ENCODE peak calls at places on chromosomes 11 and 22, in four cellular contexts. X is breast epithelium, Y is sigmoid colon, B is tibial nerve. M is an unnamed sample. For H3K4me1, the result is how much of the 10 kb centered on the place peaks cover.

GRCh38 chr11:373716-374551 is 4.6 kb downstream of the B4GALNT4 start:
- DNase-seq in X (no peak), Y (no peak), B (no peak), M (peak)

GRCh38 chr22:26259510-26259909 is 90.2 kb downstream of the SEZ6L start:
- DNase-seq in X (no peak), Y (no peak), B (no peak), M (no peak)

GRCh38 chr11:35796542-35796941 is 134.0 kb downstream of the TRIM44 start:
- DNase-seq in X (no peak), Y (no peak), B (no peak), M (no peak)

GRCh38 chr11:34610324-34611041 is 10.4 kb upstream of the EHF start:
- DNase-seq in X (no peak), Y (no peak), B (no peak), M (no peak)

GRCh38 chr11:121112498-121113455 is 11.7 kb downstream of the TECTA start:
- DNase-seq in X (peak), Y (peak), B (peak), M (peak)

GRCh38 chr11:828501-829115 is 889 bp downstream of the CRACR2B start:
- DNase-seq in X (no peak), Y (no peak), B (no peak), M (no peak)

GRCh38 chr22:49769691-49770315 is 57.9 kb downstream of the BRD1 start:
- DNase-seq in X (no peak), Y (peak), B (no peak), M (peak)

GRCh38 chr22:37197451-37198289 is 9.6 kb upstream of the C1QTNF6 start:
- DNase-seq in X (peak), Y (peak), B (no peak), M (peak)

GRCh38 chr11:62556872-62557631 is 10.4 kb upstream of the AHNAK start:
- DNase-seq in X (no peak), Y (no peak), B (no peak), M (no peak)

GRCh38 chr11:107263865-107264563 is 193.6 kb downstream of the CWF19L2 start:
- DNase-seq in X (no peak), Y (no peak), B (no peak), M (no peak)

GRCh38 chr22:37187552-37187890 is 526 bp downstream of the C1QTNF6 start:
- DNase-seq in X (no peak), Y (no peak), B (no peak), M (peak)

GRCh38 chr11:2154889-2155288 is 6.1 kb downstream of the INS start:
- DNase-seq in X (no peak), Y (no peak), B (no peak), M (no peak)
- H3K27ac ChIP-seq in X (no peak), Y (no peak), B (no peak), M (no peak)

GRCh38 chr11:64253481-64253880 is 2.2 kb downstream of the PLCB3 start:
- DNase-seq in X (no peak), Y (no peak), B (no peak), M (peak)
- TF ChIP-seq CTCF in X (no peak), Y (no peak), B (no peak), M (no peak)

DNA sequence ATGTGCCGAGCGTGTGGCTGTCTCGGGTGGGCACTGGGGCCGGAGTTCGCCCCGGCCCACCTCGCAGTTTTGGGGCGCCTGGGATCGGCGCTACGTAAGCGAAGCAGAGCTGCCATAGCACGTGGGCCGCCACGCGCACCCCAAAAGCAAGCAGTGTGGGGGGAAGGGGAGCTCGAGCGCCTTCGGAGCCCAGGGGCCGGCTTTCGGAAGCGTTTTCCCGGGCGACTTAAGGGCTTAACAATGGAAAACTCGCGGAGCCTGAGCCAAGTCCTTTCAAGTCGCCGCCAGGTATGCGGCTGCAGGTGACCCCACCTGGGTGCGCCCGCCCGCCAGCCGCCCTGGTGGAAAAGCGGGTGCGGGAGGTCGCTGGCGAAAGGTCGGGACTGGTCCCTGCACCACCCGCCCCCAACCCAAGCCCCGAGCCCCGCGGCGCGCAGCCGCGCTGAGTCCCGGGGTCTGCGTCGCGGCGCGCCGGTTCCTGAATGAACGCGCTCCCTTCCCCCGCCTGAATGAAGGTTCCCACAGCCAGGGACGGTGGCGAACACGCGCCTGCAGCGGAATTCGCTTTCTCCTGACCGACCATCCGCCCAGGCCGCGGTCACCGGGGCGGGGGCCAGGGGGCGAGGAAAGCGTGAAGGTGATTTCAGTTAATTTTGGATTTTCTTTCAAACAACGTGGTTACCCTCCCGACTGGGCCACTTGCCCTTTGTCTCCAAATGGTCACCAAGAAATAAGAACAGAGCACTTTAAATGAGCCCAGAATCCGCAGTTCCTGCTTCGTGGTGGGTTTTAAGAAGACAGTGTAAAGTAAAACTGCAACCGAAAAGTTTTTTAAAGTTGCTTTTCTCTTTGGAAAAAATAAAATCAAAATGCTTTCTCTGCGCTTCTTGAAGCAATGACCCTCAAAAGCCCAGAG is 2.7 kb upstream of the CCND1 start:
- DNase-seq in X (no peak), Y (peak), B (no peak), M (peak)
- H3K4me1 ChIP-seq in X (under half), Y (half or more), B (under half), M (under half)

GRCh38 chr22:32800158-32800557 is 1.3 kb upstream of the TIMP3 start:
- DNase-seq in X (no peak), Y (peak), B (no peak), M (peak)

GRCh38 chr22:32799516-32799915 is 2.0 kb upstream of the TIMP3 start:
- DNase-seq in X (no peak), Y (no peak), B (no peak), M (no peak)

GRCh38 chr22:32802291-32802826 is 854 bp downstream of the TIMP3 start:
- DNase-seq in X (no peak), Y (no peak), B (no peak), M (no peak)

GRCh38 chr22:32801436-32802290 is at the start of gene TIMP3:
- DNase-seq in X (peak), Y (peak), B (peak), M (peak)

DNA sequence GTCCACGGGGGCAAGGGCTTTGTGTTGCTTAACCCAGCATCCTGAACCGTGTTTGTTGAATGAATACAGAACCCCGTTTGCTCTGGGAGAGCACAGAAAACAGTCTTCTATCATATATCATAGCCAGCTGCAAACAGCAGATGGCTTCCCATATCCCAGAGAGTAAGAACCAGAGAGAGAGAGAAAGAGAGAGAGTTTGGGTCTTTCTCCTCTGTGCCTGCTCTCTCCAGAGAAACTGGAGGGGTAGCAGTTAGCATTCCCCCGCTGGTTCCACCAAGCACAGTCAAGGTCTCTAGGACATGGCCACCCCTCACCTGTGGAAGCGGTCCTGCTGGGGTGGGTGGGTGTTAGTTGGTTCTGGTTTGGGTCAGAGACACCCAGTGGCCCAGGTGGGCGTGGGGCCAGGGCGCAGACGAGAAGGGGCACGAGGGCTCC is 487 bp upstream of the TIMP3 start:
- DNase-seq in X (no peak), Y (no peak), B (no peak), M (no peak)
- H3K27ac ChIP-seq in X (peak), Y (peak), B (peak), M (peak)

GRCh38 chr11:78840190-78840589 is 265.5 kb upstream of the NARS2 start:
- DNase-seq in X (no peak), Y (no peak), B (no peak), M (no peak)

GRCh38 chr11:78840623-78841022 is 266.0 kb upstream of the NARS2 start:
- DNase-seq in X (no peak), Y (peak), B (no peak), M (no peak)

GRCh38 chr11:78841451-78842060 is 266.9 kb upstream of the NARS2 start:
- DNase-seq in X (no peak), Y (no peak), B (no peak), M (no peak)

GRCh38 chr11:78835646-78836045 is 261.0 kb upstream of the NARS2 start:
- DNase-seq in X (no peak), Y (no peak), B (no peak), M (no peak)

DNA sequence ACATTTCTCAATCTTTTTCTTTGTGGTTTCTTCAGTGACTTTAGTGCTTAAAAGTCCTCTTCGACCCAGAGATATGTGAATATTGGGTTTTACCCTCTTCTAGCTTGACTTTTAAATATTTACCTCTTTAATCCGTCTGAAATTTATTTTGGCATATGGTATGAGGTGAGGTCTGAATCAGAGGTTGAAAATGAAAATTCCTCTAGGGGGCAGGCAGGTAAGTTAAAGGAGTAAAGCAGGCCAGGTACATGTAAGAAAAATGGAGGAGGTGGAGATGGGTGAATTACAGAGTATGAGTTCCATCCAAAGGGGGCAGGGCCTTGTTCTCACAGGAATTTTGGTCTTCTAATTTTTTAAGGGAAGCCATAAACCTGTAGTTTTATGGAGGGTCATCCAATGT is 263.8 kb upstream of the NARS2 start:
- DNase-seq in X (no peak), Y (no peak), B (no peak), M (no peak)
- TF ChIP-seq CTCF in X (peak), Y (no peak), B (no peak), M (no peak)

GRCh38 chr11:105641433-105641832 is 31.6 kb downstream of the GRIA4 start:
- DNase-seq in X (no peak), Y (no peak), B (no peak), M (no peak)

GRCh38 chr11:105635466-105635865 is 25.6 kb downstream of the GRIA4 start:
- DNase-seq in X (no peak), Y (no peak), B (no peak), M (no peak)

GRCh38 chr11:105632316-105632715 is 22.4 kb downstream of the GRIA4 start:
- DNase-seq in X (no peak), Y (no peak), B (no peak), M (no peak)

GRCh38 chr11:105639527-105639926 is 29.7 kb downstream of the GRIA4 start:
- DNase-seq in X (no peak), Y (no peak), B (no peak), M (no peak)

DNA sequence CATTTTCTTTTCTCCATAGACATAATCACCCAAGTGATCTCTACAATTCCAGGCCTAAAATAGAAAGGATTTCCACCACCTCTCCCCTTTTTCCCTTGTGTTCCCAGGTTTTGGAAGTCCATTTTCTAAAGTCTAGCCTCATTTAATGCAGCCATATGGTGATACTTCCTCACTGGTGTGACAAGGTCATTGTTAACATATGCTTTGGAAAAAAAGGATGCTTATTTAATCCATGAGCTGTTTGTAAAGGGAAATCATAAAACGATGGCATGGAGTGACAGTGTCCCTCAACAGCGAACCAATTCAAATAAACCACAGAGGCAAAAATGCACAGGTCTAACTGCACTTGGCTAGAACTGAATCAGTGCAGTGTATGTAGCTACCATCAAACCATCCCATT is 26.6 kb downstream of the GRIA4 start:
- DNase-seq in X (no peak), Y (no peak), B (no peak), M (no peak)
- H3K4me1 ChIP-seq in X (under half), Y (under half), B (under half), M (under half)

GRCh38 chr11:77411717-77412441 is 62.0 kb downstream of the PAK1 start:
- DNase-seq in X (peak), Y (peak), B (peak), M (peak)
- H3K27ac ChIP-seq in X (peak), Y (peak), B (peak), M (peak)

M was measured in psoas muscle.